ENCODE peak calls at places on chromosome 5, in seven cellular contexts. P is hepatic stellate cell; D is HCEC 1CT; L is H54; U is stimulated activated CD4-positive, alpha-beta T cell treated with anti-CD3 and anti-CD28 coated beads, Interleukin-12 subunit alpha, Interleukin-12 subunit beta, amount 100 ng/mL, for 48 hours; R is germinal center; K is C1 segment of cervical spinal cord. X is an unnamed sample.

GRCh38 chr5:65734921-65735320 is 12.9 kb downstream of the NLN start:
- DNase-seq in P (no peak), D (no peak), L (no peak), U (no peak), R (no peak), K (no peak), X (no peak)

GRCh38 chr5:2281446-2281845 is 398.7 kb upstream of the IRX4 start:
- DNase-seq in P (no peak), D (no peak), L (no peak), U (no peak), R (no peak), K (no peak), X (no peak)

GRCh38 chr5:10689391-10690081 is 71.5 kb downstream of the DAP start:
- DNase-seq in P (peak; percentile 40), D (peak; percentile 44), L (peak; percentile 61), U (no peak), R (peak; percentile 42), K (no peak), X (peak; percentile 68)

GRCh38 chr5:12861891-12862290 is 957.6 kb upstream of the CTNND2 start:
- DNase-seq in P (no peak), D (no peak), L (no peak), U (no peak), R (no peak), K (no peak), X (no peak)

GRCh38 chr5:93100976-93101375 is 480.0 kb downstream of the NR2F1-AS1 start:
- DNase-seq in P (no peak), D (peak; percentile 17), L (no peak), U (no peak), R (no peak), K (no peak), X (no peak)

GRCh38 chr5:139856694-139857093 is 61.1 kb downstream of the PSD2 start:
- DNase-seq in P (no peak), D (no peak), L (no peak), U (no peak), R (no peak), K (no peak), X (no peak)

GRCh38 chr5:105506692-105507277 is 1944.2 kb upstream of the NUDT12 start:
- DNase-seq in P (peak; percentile 6), D (peak; percentile 43), L (peak; percentile 3), U (no peak), R (no peak), K (no peak), X (peak; percentile 46)

GRCh38 chr5:40291338-40291737 is 388.4 kb upstream of the PTGER4 start:
- DNase-seq in P (peak; percentile 1), D (peak; percentile 66), L (no peak), U (no peak), R (no peak), K (no peak), X (peak; percentile 33)

GRCh38 chr5:2579126-2579525 is 172.4 kb downstream of the IRX2 start:
- DNase-seq in P (no peak), D (no peak), L (no peak), U (no peak), R (no peak), K (no peak), X (no peak)

GRCh38 chr5:107501965-107502691 is 168.6 kb downstream of the EFNA5 start:
- DNase-seq in P (no peak), D (peak; percentile 48), L (peak; percentile 42), U (no peak), R (no peak), K (no peak), X (no peak)

GRCh38 chr5:43007911-43008368 is 32.2 kb downstream of the ANXA2R start:
- DNase-seq in P (no peak), D (peak; percentile 15), L (peak; percentile 48), U (peak; percentile 72), R (peak; percentile 79), K (no peak), X (peak; percentile 81)

GRCh38 chr5:126921471-126922091 is 108.8 kb downstream of the MARCHF3 start:
- DNase-seq in P (no peak), D (no peak), L (no peak), U (no peak), R (no peak), K (no peak), X (no peak)

GRCh38 chr5:178895615-178896571 is at the start of gene ZFP2:
- DNase-seq in P (peak; percentile 37), D (peak; percentile 60), L (peak; percentile 22), U (peak; percentile 7), R (peak; percentile 20), K (peak; percentile 60), X (peak; percentile 50)